ENCODE peak calls at places on chromosomes 4 and X, in five cellular contexts. T is testis, B is spleen, N is right atrium auricular region, X is mesendoderm. D is an unnamed sample. For H3K27me3, the result is how much of the 10 kb centered on the place peaks cover.

GRCh38 chrX:16666541-16666940 is 16.6 kb downstream of the S100G start:
- DNase-seq in T (no peak), B (no peak), N (no peak), X (peak), D (no peak)

GRCh38 chr4:72295966-72296557 is 264.3 kb downstream of the NPFFR2 start:
- DNase-seq in T (no peak), B (no peak), N (no peak), X (peak), D (no peak)

GRCh38 chr4:116733368-116733767 is 352.0 kb downstream of the TRAM1L1 start:
- DNase-seq in T (no peak), B (no peak), N (no peak), X (no peak), D (no peak)

GRCh38 chrX:38061335-38061734 is 55.0 kb downstream of the SYTL5 start:
- DNase-seq in T (no peak), B (no peak), N (no peak), X (peak), D (no peak)

GRCh38 chrX:24988314-24988713 is 27.5 kb downstream of the ARX start:
- DNase-seq in T (no peak), B (no peak), N (no peak), X (no peak), D (no peak)

GRCh38 chr4:166594326-166594946 is 639.9 kb downstream of the SPOCK3 start:
- DNase-seq in T (peak), B (no peak), N (no peak), X (peak), D (no peak)

GRCh38 chr4:38740303-38740702 is 42.5 kb downstream of the TLR10 start:
- DNase-seq in T (no peak), B (no peak), N (no peak), X (no peak), D (no peak)

GRCh38 chr4:19580090-19580489 is 671.6 kb upstream of the SLIT2 start:
- DNase-seq in T (no peak), B (no peak), N (no peak), X (no peak), D (no peak)

GRCh38 chr4:71147261-71147660 is 153.8 kb downstream of the DCK start:
- DNase-seq in T (no peak), B (no peak), N (no peak), X (no peak), D (no peak)

GRCh38 chrX:136028383-136028984 is 43.2 kb downstream of the SLC9A6 start:
- DNase-seq in T (no peak), B (no peak), N (no peak), X (peak), D (no peak)

DNA sequence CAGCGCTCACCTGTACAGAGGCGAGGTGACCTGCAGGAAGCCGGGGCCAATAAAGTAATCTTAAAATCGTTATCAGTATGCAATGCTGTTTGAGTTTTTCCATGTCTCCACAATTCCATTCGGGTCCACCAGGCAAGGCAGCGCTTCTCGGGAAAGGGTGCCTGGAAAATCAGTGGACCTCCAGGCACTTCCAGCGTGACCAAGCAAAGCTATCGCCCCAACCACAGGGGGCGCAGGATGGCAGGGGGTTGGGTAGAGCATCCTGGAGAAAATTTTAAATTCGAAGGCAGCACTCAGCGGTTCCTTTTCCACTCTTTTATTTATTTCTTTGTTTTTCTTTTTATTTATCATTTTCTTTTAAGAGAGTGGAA is 5.4 kb upstream of the SOX3 start:
- DNase-seq in T (no peak), B (no peak), N (no peak), X (peak), D (no peak)
- H3K27me3 ChIP-seq in T (under half), B (half or more), N (under half), X (under half), D (under half)

GRCh38 chr4:93684571-93684970 is 144.0 kb upstream of the ATOH1 start:
- DNase-seq in T (no peak), B (no peak), N (no peak), X (peak), D (no peak)
- H3K27me3 ChIP-seq in T (under half), B (under half), N (under half), X (under half), D (under half)

GRCh38 chrX:111035256-111035655 is 60.7 kb upstream of the PAK3 start:
- DNase-seq in T (no peak), B (no peak), N (no peak), X (no peak), D (no peak)

GRCh38 chrX:111041018-111041462 is 55.0 kb upstream of the PAK3 start:
- DNase-seq in T (no peak), B (no peak), N (no peak), X (no peak), D (no peak)

GRCh38 chrX:111039606-111040005 is 56.4 kb upstream of the PAK3 start:
- DNase-seq in T (no peak), B (no peak), N (no peak), X (no peak), D (no peak)

GRCh38 chrX:111040377-111041017 is 55.5 kb upstream of the PAK3 start:
- DNase-seq in T (no peak), B (no peak), N (no peak), X (no peak), D (no peak)

DNA sequence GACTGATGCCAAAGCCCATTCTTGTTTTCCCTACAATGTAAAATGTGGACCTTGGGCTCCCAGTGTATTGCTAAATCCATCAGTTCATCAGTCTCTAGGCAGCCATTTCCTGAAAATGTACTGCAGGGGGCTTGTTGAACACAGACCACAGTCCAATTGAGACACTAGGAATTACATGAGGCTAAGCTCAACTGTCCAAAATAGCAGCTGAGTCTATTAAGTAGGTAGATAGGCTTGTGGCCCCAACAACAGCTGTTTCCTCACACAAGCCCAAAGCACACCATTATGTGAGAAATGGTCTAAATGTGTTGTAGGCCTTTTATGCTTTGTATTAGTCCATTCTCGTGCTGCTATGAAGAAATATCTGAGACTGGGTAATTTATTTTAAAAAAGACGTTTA is 60.0 kb upstream of the PAK3 start:
- DNase-seq in T (no peak), B (no peak), N (no peak), X (no peak), D (no peak)
- H3K27me3 ChIP-seq in T (under half), B (under half), N (under half), X (under half), D (under half)

DNA sequence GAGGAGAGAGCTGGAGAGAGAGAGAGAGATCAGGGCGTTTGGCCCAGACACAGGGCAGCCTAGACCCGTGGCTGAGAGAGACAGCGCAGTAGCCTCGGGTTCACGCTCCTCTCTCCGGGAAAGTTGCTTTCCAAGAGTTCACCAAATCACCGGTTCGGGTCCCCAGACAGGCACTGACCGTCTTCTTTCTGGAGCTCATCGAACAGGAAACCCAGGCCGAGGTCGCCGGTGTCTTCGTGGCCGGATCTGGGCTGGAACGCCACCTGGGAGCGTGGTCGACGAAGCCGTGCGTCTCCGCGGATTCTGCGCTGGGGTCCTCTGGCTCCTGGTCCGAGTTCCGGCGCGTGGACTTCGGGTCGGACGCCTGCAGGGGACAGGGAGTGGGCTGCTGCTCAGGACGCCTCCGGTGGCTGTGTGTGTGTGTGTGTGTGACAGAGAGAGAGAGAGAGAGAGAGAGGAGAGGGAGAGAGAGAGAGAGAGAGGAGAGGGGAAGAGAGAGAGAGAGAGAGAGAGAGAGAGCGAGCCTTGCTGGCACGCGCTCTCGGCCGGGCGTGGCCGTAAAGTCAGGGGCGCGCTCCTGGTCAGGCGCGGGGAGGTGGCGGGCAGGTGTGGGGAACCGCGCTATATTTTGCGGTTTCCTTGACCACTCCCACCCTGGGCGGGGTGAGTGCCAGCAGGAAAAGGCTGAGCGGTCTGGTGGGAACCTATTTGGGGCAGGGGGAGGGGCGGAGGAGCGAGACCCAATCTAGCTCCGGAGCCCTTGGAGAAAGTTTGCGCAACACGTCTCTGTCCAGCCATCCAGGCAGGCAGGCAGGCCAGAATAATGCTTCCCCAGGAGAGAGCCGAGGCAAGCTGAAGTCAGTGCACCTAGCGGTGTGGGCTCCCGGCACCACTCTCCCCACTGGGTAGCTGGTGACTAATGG is 62.1 kb downstream of the RHOXF2B start:
- DNase-seq in T (no peak), B (no peak), N (no peak), X (peak), D (no peak)
- H3K27me3 ChIP-seq in T (under half), B (under half), N (under half), X (under half), D (under half)

DNA sequence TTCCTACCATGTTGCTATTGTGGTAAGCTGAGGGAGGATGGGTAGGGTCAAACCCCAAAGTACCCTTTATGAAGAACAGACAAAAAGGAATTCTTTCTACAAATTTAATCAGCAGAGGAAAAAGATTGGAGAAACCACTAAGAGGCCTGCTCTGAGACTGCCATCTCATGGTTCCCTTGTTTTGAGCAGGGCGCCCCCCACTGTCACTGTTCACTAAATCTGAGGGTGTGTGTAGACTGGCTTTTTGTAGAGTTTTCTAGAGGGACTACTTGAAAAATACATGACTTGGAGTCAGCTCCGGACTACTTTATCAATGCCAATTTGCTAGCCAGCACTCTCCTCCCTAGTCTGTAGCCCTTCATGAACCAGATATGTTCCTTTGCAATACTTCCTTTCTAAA is 324.8 kb downstream of the FRMPD4 start:
- DNase-seq in T (peak), B (no peak), N (no peak), X (no peak), D (no peak)
- H3K27me3 ChIP-seq in T (under half), B (under half), N (under half), X (under half), D (under half)

DNA sequence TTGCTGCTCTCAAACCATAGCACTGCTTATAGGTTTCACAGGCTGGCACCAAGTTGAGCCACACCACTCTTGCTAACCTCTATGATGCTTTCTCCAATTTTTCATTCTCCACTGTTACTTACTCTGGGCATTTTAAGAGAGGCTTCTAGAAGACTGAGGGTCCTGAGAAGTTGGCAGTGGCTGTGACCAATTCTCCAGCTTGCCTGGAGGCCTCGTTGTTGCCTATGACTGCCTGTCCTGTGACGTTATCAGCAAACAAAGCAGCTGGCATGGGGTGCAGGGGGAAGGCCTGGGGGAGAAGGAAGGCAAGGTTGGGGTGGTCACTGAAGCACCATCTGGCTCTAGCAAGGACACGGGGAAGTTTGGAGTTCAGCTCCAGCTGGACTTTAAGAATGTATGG is 30.4 kb upstream of the PDLIM3 start:
- DNase-seq in T (no peak), B (no peak), N (no peak), X (no peak), D (no peak)
- H3K27me3 ChIP-seq in T (under half), B (under half), N (under half), X (under half), D (under half)

GRCh38 chrX:138759217-138759943 is 47.9 kb upstream of the FGF13 start:
- DNase-seq in T (no peak), B (no peak), N (no peak), X (no peak), D (no peak)

GRCh38 chrX:138756234-138756633 is 44.7 kb upstream of the FGF13 start:
- DNase-seq in T (peak), B (no peak), N (no peak), X (peak), D (peak)

GRCh38 chrX:138754861-138755260 is 43.3 kb upstream of the FGF13 start:
- DNase-seq in T (no peak), B (no peak), N (no peak), X (no peak), D (no peak)
- H3K27me3 ChIP-seq in T (under half), B (under half), N (under half), X (under half), D (under half)

GRCh38 chr4:41728571-41728908 is 20.0 kb downstream of the PHOX2B start:
- DNase-seq in T (no peak), B (no peak), N (no peak), X (no peak), D (no peak)
- H3K27me3 ChIP-seq in T (under half), B (under half), N (under half), X (under half), D (under half)

DNA sequence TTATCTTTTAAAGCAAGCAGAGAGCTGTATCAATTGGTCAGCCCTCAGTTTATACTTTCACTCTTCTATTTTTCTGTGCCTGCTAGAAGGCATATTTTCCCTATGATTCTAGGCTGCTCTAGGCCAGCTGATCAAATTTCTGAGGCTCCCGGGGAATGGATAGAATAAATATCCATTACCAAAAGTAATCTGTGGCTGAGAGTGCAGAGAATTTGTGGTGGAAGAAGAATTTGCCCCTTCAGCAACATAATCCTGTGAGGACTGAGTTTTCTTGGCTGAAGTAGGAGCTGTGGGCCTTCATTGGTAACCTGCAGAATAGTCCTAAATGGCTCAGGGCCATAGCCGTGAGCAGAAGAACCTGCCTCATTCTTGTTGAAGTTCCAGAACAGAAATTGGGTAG is 314.6 kb upstream of the CASK start:
- DNase-seq in T (no peak), B (no peak), N (no peak), X (no peak), D (no peak)
- H3K27me3 ChIP-seq in T (under half), B (under half), N (under half), X (under half), D (under half)

D was measured in tibial artery.